ENCODE peak calls at places on chromosome 7, in five cellular contexts. One of them, this sample, is unnamed.

GRCh38 chr7:55546826-55547225 is 25.5 kb downstream of the VOPP1 start:
- DNase-seq in cardiac muscle cell: peak
- DNase-seq in NCI-H2081: peak
- DNase-seq in GM23338: no peak
- DNase-seq in kidney epithelial cell: peak
- DNase-seq in this sample: peak

GRCh38 chr7:33743594-33743993 is 161.7 kb upstream of the BMPER start:
- DNase-seq in cardiac muscle cell: peak
- DNase-seq in NCI-H2081: no peak
- DNase-seq in GM23338: no peak
- DNase-seq in kidney epithelial cell: no peak
- DNase-seq in this sample: no peak

GRCh38 chr7:17405786-17406185 is 107.3 kb downstream of the AHR start:
- DNase-seq in cardiac muscle cell: peak
- DNase-seq in NCI-H2081: no peak
- DNase-seq in GM23338: no peak
- DNase-seq in kidney epithelial cell: peak
- DNase-seq in this sample: no peak

GRCh38 chr7:116093516-116094301 is 63.1 kb upstream of the TFEC start:
- DNase-seq in cardiac muscle cell: no peak
- DNase-seq in NCI-H2081: no peak
- DNase-seq in GM23338: no peak
- DNase-seq in kidney epithelial cell: no peak
- DNase-seq in this sample: no peak

GRCh38 chr7:40760997-40761396 is 626.2 kb downstream of the SUGCT start:
- DNase-seq in cardiac muscle cell: no peak
- DNase-seq in NCI-H2081: no peak
- DNase-seq in GM23338: no peak
- DNase-seq in kidney epithelial cell: no peak
- DNase-seq in this sample: no peak

GRCh38 chr7:70540641-70541040 is 591.3 kb upstream of the GALNT17 start:
- DNase-seq in cardiac muscle cell: no peak
- DNase-seq in NCI-H2081: no peak
- DNase-seq in GM23338: no peak
- DNase-seq in kidney epithelial cell: no peak
- DNase-seq in this sample: no peak

GRCh38 chr7:19262794-19263193 is 117.6 kb upstream of the FERD3L start:
- DNase-seq in cardiac muscle cell: no peak
- DNase-seq in NCI-H2081: no peak
- DNase-seq in GM23338: peak
- DNase-seq in kidney epithelial cell: no peak
- DNase-seq in this sample: no peak

GRCh38 chr7:129781128-129781855 is 169.8 kb downstream of the NRF1 start:
- DNase-seq in cardiac muscle cell: no peak
- DNase-seq in NCI-H2081: no peak
- DNase-seq in GM23338: peak
- DNase-seq in kidney epithelial cell: no peak
- DNase-seq in this sample: no peak

GRCh38 chr7:51324206-51324884 is 7.7 kb upstream of the COBL start:
- DNase-seq in cardiac muscle cell: peak
- DNase-seq in NCI-H2081: no peak
- DNase-seq in GM23338: no peak
- DNase-seq in kidney epithelial cell: no peak
- DNase-seq in this sample: no peak

GRCh38 chr7:36906956-36907355 is 182.7 kb upstream of the AOAH start:
- DNase-seq in cardiac muscle cell: no peak
- DNase-seq in NCI-H2081: no peak
- DNase-seq in GM23338: no peak
- DNase-seq in kidney epithelial cell: no peak
- DNase-seq in this sample: no peak

GRCh38 chr7:46432666-46433065 is 511.6 kb upstream of the IGFBP3 start:
- DNase-seq in cardiac muscle cell: peak
- DNase-seq in NCI-H2081: no peak
- DNase-seq in GM23338: no peak
- DNase-seq in kidney epithelial cell: no peak
- DNase-seq in this sample: no peak

GRCh38 chr7:142785841-142786250 is 15.1 kb downstream of the PRSS2 start:
- DNase-seq in cardiac muscle cell: no peak
- DNase-seq in NCI-H2081: no peak
- DNase-seq in GM23338: no peak
- DNase-seq in kidney epithelial cell: no peak
- DNase-seq in this sample: no peak

GRCh38 chr7:46220066-46220630 is 299.1 kb upstream of the IGFBP3 start:
- DNase-seq in cardiac muscle cell: no peak
- DNase-seq in NCI-H2081: no peak
- DNase-seq in GM23338: no peak
- DNase-seq in kidney epithelial cell: peak
- DNase-seq in this sample: no peak